ENCODE peak calls at places on chromosome 16, in seven cellular contexts. U is HFF-Myc, F is H7, P is tibial artery, T is SJCRH30, X is fibroblast of pulmonary artery, Q is skeletal muscle cell. Y is an unnamed sample.

GRCh38 chr16:89431158-89431584 is 59.2 kb downstream of the ANKRD11 start:
- DNase-seq in U (peak), F (no peak), P (no peak), T (no peak), X (no peak), Q (no peak), Y (no peak)

GRCh38 chr16:4216631-4217030 is 25.2 kb downstream of the SRL start:
- DNase-seq in U (no peak), F (no peak), P (no peak), T (peak), X (no peak), Q (no peak), Y (no peak)

GRCh38 chr16:82653550-82654511 is 27.1 kb downstream of the CDH13 start:
- DNase-seq in U (peak), F (no peak), P (no peak), T (peak), X (peak), Q (no peak), Y (no peak)

GRCh38 chr16:57977418-57978069 is 6.6 kb upstream of the CNGB1 start:
- DNase-seq in U (no peak), F (peak), P (no peak), T (no peak), X (no peak), Q (no peak), Y (peak)

GRCh38 chr16:71249399-71249798 is 18.9 kb upstream of the HYDIN start:
- DNase-seq in U (no peak), F (peak), P (no peak), T (no peak), X (no peak), Q (no peak), Y (no peak)

GRCh38 chr16:72961115-72961832 is 86.7 kb downstream of the ZFHX3 start:
- DNase-seq in U (no peak), F (peak), P (peak), T (peak), X (no peak), Q (no peak), Y (peak)

GRCh38 chr16:88977028-88977844 is at the start of gene CBFA2T3:
- DNase-seq in U (no peak), F (no peak), P (peak), T (peak), X (peak), Q (no peak), Y (peak)

GRCh38 chr16:21060027-21060510 is 90.6 kb downstream of the DNAH3 start:
- DNase-seq in U (no peak), F (no peak), P (no peak), T (no peak), X (no peak), Q (no peak), Y (no peak)

GRCh38 chr16:986925-987581 is 5.5 kb downstream of the SOX8 start:
- DNase-seq in U (no peak), F (no peak), P (no peak), T (peak), X (no peak), Q (no peak), Y (peak)

GRCh38 chr16:74778646-74779045 is 4.0 kb upstream of the FA2H start:
- DNase-seq in U (no peak), F (no peak), P (no peak), T (no peak), X (no peak), Q (no peak), Y (no peak)

GRCh38 chr16:21283521-21284289 is 5.6 kb upstream of the CRYM start:
- DNase-seq in U (no peak), F (peak), P (peak), T (no peak), X (peak), Q (no peak), Y (peak)

GRCh38 chr16:56337131-56337857 is 88.1 kb downstream of the AMFR start:
- DNase-seq in U (no peak), F (no peak), P (no peak), T (no peak), X (no peak), Q (no peak), Y (peak)

GRCh38 chr16:1333149-1333812 is at the start of gene BAIAP3:
- DNase-seq in U (no peak), F (peak), P (no peak), T (no peak), X (peak), Q (no peak), Y (peak)

GRCh38 chr16:81723098-81723723 is 55.9 kb upstream of the PLCG2 start:
- DNase-seq in U (no peak), F (peak), P (no peak), T (peak), X (peak), Q (peak), Y (peak)

GRCh38 chr16:15403392-15403995 is 7.9 kb downstream of the MPV17L start:
- DNase-seq in U (no peak), F (no peak), P (no peak), T (no peak), X (peak), Q (no peak), Y (no peak)

GRCh38 chr16:26688105-26688504 is 378.6 kb upstream of the C16orf82 start:
- DNase-seq in U (no peak), F (no peak), P (no peak), T (no peak), X (no peak), Q (no peak), Y (no peak)

GRCh38 chr16:55662641-55663040 is 6.9 kb downstream of the SLC6A2 start:
- DNase-seq in U (peak), F (no peak), P (no peak), T (no peak), X (no peak), Q (no peak), Y (no peak)

GRCh38 chr16:78227855-78228254 is 128.4 kb downstream of the WWOX start:
- DNase-seq in U (no peak), F (peak), P (no peak), T (peak), X (no peak), Q (no peak), Y (no peak)

GRCh38 chr16:86848821-86849220 is 270.5 kb downstream of the FOXL1 start:
- DNase-seq in U (no peak), F (no peak), P (no peak), T (no peak), X (no peak), Q (no peak), Y (no peak)

GRCh38 chr16:71367243-71367976 is 8.9 kb downstream of the CALB2 start:
- DNase-seq in U (no peak), F (peak), P (no peak), T (peak), X (peak), Q (no peak), Y (peak)

GRCh38 chr16:51524555-51525373 is 373.7 kb upstream of the SALL1 start:
- DNase-seq in U (no peak), F (no peak), P (no peak), T (no peak), X (peak), Q (peak), Y (no peak)

GRCh38 chr16:12659871-12660270 is 143.8 kb downstream of the CPPED1 start:
- DNase-seq in U (no peak), F (no peak), P (no peak), T (no peak), X (no peak), Q (no peak), Y (no peak)

GRCh38 chr16:74031551-74031950 is 265.1 kb upstream of the PSMD7 start:
- DNase-seq in U (no peak), F (no peak), P (no peak), T (no peak), X (no peak), Q (no peak), Y (no peak)

GRCh38 chr16:22007509-22008214 is at the start of gene MOSMO:
- DNase-seq in U (no peak), F (peak), P (peak), T (peak), X (peak), Q (no peak), Y (peak)

GRCh38 chr16:31507617-31507928 is 618 bp downstream of the RUSF1 start:
- DNase-seq in U (no peak), F (no peak), P (no peak), T (no peak), X (no peak), Q (no peak), Y (no peak)

GRCh38 chr16:31507929-31508705 is at the start of gene RUSF1:
- DNase-seq in U (no peak), F (peak), P (peak), T (peak), X (peak), Q (peak), Y (peak)

GRCh38 chr16:31508706-31509523 is 724 bp upstream of the RUSF1 start:
- DNase-seq in U (no peak), F (no peak), P (no peak), T (no peak), X (peak), Q (no peak), Y (no peak)

GRCh38 chr16:31513884-31514283 is 5.7 kb upstream of the RUSF1 start:
- DNase-seq in U (no peak), F (no peak), P (no peak), T (no peak), X (no peak), Q (no peak), Y (no peak)

DNA sequence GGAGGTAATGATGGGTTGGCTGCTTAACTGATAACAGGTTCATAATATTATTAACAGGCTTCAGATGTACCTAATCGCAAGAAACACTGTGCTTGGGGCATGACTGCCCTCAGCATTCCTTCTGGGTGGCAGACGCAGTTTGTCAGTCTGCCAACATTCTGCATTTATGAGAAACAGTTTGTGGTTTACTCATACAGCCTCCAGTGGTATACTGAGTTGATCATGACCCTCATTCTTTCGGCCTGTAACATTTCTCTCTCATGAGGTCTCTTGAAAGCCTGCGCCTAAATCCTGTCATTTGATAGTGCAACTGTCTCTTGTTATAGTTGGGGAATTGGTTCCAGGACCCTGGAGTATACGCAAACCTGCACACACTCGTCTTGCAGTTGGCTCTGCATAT is 4.9 kb upstream of the RUSF1 start:
- DNase-seq in U (no peak), F (no peak), P (no peak), T (peak), X (peak), Q (peak), Y (no peak)
- H3K4me3 ChIP-seq in U (no peak), F (no peak), P (no peak), T (no peak), X (no peak), Q (no peak), Y (no peak)

GRCh38 chr16:69386596-69386995 is 789 bp upstream of the TERF2 start:
- DNase-seq in U (no peak), F (no peak), P (no peak), T (no peak), X (peak), Q (no peak), Y (no peak)
- H3K4me3 ChIP-seq in U (peak), F (no peak), P (no peak), T (peak), X (no peak), Q (no peak), Y (no peak)

GRCh38 chr16:47732806-47733150 is 271.6 kb downstream of the PHKB start:
- DNase-seq in U (peak), F (peak), P (no peak), T (no peak), X (peak), Q (peak), Y (no peak)
- H3K4me3 ChIP-seq in U (no peak), F (no peak), P (no peak), T (no peak), X (no peak), Q (no peak), Y (no peak)

GRCh38 chr16:14360326-14361037 is 269.6 kb downstream of the PARN start:
- DNase-seq in U (no peak), F (no peak), P (no peak), T (no peak), X (no peak), Q (no peak), Y (no peak)

GRCh38 chr16:14364386-14365199 is 265.5 kb downstream of the PARN start:
- DNase-seq in U (no peak), F (peak), P (no peak), T (peak), X (peak), Q (peak), Y (peak)

GRCh38 chr16:14365200-14365851 is 264.7 kb downstream of the PARN start:
- DNase-seq in U (no peak), F (no peak), P (no peak), T (no peak), X (no peak), Q (no peak), Y (no peak)

GRCh38 chr16:14364112-14364385 is 266.0 kb downstream of the PARN start:
- DNase-seq in U (no peak), F (no peak), P (no peak), T (no peak), X (no peak), Q (no peak), Y (no peak)

DNA sequence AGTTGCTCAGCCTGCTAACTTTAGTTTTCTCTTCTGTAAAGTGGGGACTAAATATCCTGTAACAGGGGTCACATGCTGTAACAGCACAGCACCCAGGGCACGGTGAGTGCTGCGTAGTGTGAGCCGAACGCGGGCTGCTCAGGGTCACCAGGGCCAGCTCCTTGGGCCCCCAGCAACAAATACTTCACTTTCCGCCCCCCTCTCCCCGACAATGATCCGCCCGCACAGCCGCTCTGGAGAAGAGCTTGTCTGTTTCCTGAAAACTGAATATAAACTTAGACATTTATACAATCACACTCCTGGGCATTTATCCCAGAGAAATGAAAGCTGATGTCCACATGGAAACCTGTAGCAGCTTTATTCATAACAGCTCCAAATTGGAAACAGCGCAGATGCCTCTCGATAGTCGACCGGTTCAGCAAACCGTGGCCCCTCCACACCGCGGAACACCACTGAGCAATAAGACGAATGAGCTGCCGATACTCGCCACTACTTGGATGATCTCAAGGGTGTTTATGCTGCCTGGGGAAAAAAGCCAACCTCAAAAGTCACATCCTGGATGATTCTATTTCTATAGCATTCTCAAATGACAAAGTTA is 267.2 kb downstream of the PARN start:
- DNase-seq in U (peak), F (no peak), P (no peak), T (no peak), X (peak), Q (no peak), Y (no peak)
- H3K4me3 ChIP-seq in U (peak), F (no peak), P (peak), T (peak), X (peak), Q (peak), Y (no peak)

DNA sequence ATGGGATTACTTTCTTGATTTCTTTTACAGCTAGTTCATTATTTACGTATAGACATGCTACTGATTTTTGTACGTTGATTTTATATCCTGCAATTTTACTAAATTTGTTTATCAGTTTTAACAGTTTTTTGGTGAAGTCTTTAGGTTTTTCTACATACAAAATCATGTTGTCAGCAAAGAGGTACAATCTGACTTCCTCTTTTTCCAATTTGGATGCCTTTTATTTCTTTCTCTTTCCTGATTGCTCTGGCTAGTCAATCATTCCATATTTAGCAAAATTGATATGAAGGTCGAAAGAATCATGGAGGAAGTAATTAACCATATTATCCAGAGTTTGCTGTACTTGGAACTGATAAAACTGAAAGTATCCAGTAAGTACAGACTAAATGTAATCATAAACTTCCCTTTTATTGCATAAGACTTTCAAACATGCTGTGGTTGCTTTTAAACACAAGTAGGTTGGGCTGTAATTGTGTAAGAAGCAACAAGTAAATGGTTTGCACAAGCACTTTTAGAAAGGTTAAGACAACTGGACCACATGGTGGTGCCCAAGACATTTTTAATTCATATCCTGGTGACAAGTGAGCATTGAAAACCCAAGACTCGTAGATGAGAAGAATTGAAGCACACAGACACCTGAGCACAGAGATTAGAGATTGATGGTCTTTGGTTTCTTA is 8.4 kb downstream of the GDE1 start:
- DNase-seq in U (no peak), F (no peak), P (no peak), T (no peak), X (peak), Q (no peak), Y (no peak)
- H3K4me3 ChIP-seq in U (no peak), F (no peak), P (no peak), T (no peak), X (no peak), Q (no peak), Y (no peak)

GRCh38 chr16:25107466-25107792 is 4.1 kb upstream of the LCMT1 start:
- DNase-seq in U (no peak), F (peak), P (no peak), T (no peak), X (no peak), Q (no peak), Y (no peak)
- H3K4me3 ChIP-seq in U (peak), F (peak), P (peak), T (peak), X (peak), Q (peak), Y (peak)

Y was measured in BE2C.